ENCODE peak calls at places on chromosomes 13 and 19, in seven cellular contexts. O, Z, D, A, C, B and R are unnamed samples.

GRCh38 chr13:40220299-40220935 is 446.0 kb downstream of the FOXO1 start:
- DNase-seq in O (no peak), Z (no peak), D (no peak), A (no peak), C (no peak), B (no peak), R (no peak)

GRCh38 chr13:106318941-106319411 is 216.5 kb downstream of the EFNB2 start:
- DNase-seq in O (peak; percentile 62), Z (no peak), D (no peak), A (no peak), C (no peak), B (no peak), R (no peak)

GRCh38 chr13:85093808-85094207 is 705.4 kb downstream of the SLITRK6 start:
- DNase-seq in O (peak; percentile 7), Z (peak; percentile 14), D (no peak), A (no peak), C (no peak), B (no peak), R (no peak)

GRCh38 chr19:50205681-50206138 is 2.3 kb downstream of the MYH14 start:
- DNase-seq in O (no peak), Z (no peak), D (no peak), A (no peak), C (no peak), B (no peak), R (peak; percentile 36)

GRCh38 chr13:44591316-44591715 is 15.2 kb upstream of the TSC22D1 start:
- DNase-seq in O (no peak), Z (no peak), D (no peak), A (peak; percentile 18), C (no peak), B (no peak), R (peak; percentile 74)

GRCh38 chr19:42961119-42961518 is 24.1 kb upstream of the PSG7 start:
- DNase-seq in O (no peak), Z (no peak), D (no peak), A (no peak), C (no peak), B (no peak), R (no peak)

GRCh38 chr13:34647379-34647778 is 294.7 kb upstream of the NBEA start:
- DNase-seq in O (no peak), Z (no peak), D (no peak), A (no peak), C (no peak), B (no peak), R (no peak)

GRCh38 chr13:32632343-32632910 is 46.2 kb downstream of the PDS5B start:
- DNase-seq in O (no peak), Z (no peak), D (no peak), A (no peak), C (no peak), B (no peak), R (no peak)

GRCh38 chr13:47672982-47673670 is 327.9 kb downstream of the SUCLA2 start:
- DNase-seq in O (no peak), Z (no peak), D (no peak), A (no peak), C (no peak), B (no peak), R (no peak)

GRCh38 chr13:80132741-80133601 is 208.0 kb downstream of the SPRY2 start:
- DNase-seq in O (no peak), Z (peak; percentile 89), D (no peak), A (no peak), C (no peak), B (peak; percentile 0), R (no peak)

GRCh38 chr13:64293923-64294322 is 2878.3 kb upstream of the PCDH20 start:
- DNase-seq in O (no peak), Z (no peak), D (no peak), A (no peak), C (no peak), B (no peak), R (no peak)

GRCh38 chr13:98474761-98475160 is 102.1 kb downstream of the STK24 start:
- DNase-seq in O (no peak), Z (no peak), D (no peak), A (no peak), C (no peak), B (no peak), R (no peak)

GRCh38 chr13:44312898-44313551 is 60.6 kb upstream of the SERP2 start:
- DNase-seq in O (peak; percentile 88), Z (no peak), D (no peak), A (no peak), C (no peak), B (peak; percentile 14), R (no peak)

GRCh38 chr19:40740747-40741146 is 9.5 kb downstream of the ACTMAP start:
- DNase-seq in O (no peak), Z (no peak), D (no peak), A (no peak), C (no peak), B (no peak), R (no peak)

GRCh38 chr19:46133101-46133627 is 8.7 kb upstream of the IGFL3 start:
- DNase-seq in O (peak; percentile 73), Z (peak; percentile 34), D (peak; percentile 53), A (no peak), C (peak; percentile 24), B (peak; percentile 78), R (peak; percentile 58)

GRCh38 chr19:53463263-53463662 is 4.3 kb upstream of the ZNF813 start:
- DNase-seq in O (no peak), Z (no peak), D (peak; percentile 80), A (peak; percentile 63), C (no peak), B (no peak), R (peak; percentile 95)

GRCh38 chr13:39452834-39453233 is 150.2 kb downstream of the LHFPL6 start:
- DNase-seq in O (no peak), Z (no peak), D (no peak), A (no peak), C (no peak), B (no peak), R (no peak)

GRCh38 chr13:73368608-73369007 is 309.8 kb downstream of the KLF5 start:
- DNase-seq in O (no peak), Z (no peak), D (no peak), A (no peak), C (no peak), B (no peak), R (no peak)

GRCh38 chr13:88908896-88909535 is 1237.8 kb downstream of the SLITRK5 start:
- DNase-seq in O (no peak), Z (no peak), D (no peak), A (no peak), C (no peak), B (no peak), R (no peak)

GRCh38 chr19:40360020-40360686 is 11.7 kb downstream of the PLD3 start:
- DNase-seq in O (no peak), Z (no peak), D (no peak), A (no peak), C (no peak), B (no peak), R (no peak)

GRCh38 chr13:61294467-61295186 is 121.0 kb downstream of the PCDH20 start:
- DNase-seq in O (no peak), Z (no peak), D (no peak), A (no peak), C (no peak), B (no peak), R (no peak)
- TF ChIP-seq SP1 in O (no peak), Z (no peak), D (no peak), A (no peak), C (no peak), B (no peak), R (no peak)

DNA sequence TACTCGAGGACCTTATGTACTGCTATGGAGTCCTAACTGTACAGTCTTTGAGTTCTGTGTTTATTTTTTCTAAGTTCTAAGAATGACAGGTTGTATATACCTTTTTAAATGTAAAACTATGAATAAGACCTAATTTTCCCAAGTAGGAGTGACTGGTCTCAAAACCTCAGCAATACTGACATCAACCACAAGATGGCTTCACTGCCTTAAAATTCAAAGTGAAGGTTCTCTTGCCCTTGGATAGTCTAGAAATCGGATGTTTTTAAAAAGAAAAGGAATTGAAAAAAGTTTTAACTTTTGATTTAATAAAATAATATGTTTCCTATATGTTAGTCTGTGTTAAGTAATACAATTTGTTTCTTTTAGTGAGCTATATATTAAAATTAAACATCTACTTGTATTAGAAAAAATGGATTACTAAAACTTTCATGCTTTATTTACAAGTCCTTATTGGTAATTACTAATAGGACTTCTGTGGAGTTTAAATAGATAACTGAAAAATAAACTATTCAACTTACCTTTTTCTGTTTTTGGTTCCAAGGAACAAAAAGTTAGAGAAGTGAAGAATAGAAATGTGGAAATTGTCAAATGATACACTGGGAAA is 52.0 kb downstream of the TDRD3 start:
- DNase-seq in O (peak; percentile 28), Z (peak; percentile 30), D (no peak), A (peak; percentile 34), C (no peak), B (peak; percentile 31), R (no peak)
- TF ChIP-seq SP1 in O (no peak), Z (no peak), D (no peak), A (no peak), C (no peak), B (no peak), R (no peak)

DNA sequence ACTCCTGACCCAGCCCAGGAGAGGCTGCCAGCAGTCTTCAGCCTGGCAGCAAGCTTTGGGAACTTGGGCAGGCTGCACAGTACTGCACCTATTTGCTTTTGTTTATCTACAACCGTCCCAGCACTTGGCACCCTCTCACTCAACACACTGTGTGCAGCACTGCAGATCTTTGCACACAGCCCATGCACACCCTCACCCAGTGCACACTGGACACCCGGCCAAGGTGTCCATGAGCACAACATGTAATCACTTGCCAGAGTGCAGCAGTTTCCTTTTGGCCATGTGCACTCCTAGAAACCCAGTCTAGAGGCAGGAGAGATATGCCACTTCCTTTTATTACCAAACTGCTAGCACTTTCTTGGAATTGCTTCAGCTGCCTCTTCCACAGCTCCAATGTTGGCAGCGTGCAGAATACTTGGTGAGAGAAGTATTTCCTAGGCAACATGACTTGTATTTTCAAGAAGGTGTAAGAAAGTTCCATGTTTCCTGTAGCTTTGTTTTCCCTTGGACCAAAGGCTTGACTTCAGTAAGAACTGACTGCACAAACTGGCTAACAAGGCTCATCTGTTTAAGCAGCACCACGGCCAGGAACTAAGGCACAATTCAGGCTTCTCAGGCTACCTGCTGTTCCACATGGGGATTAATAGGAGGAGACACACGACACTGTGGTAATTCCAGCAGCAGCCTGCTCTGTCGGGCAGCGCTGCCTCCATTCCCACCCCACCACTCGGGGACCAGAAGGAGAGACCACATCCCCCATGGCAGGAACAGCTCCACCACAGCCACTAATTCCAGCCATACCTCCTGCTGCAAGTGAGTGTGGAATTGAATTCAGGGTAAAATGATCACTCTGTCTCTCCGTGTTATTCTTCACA is 15.3 kb downstream of the ATP7B start:
- DNase-seq in O (no peak), Z (peak; percentile 53), D (no peak), A (peak; percentile 33), C (no peak), B (no peak), R (no peak)
- TF ChIP-seq SP1 in O (no peak), Z (no peak), D (no peak), A (no peak), C (no peak), B (no peak), R (no peak)

DNA sequence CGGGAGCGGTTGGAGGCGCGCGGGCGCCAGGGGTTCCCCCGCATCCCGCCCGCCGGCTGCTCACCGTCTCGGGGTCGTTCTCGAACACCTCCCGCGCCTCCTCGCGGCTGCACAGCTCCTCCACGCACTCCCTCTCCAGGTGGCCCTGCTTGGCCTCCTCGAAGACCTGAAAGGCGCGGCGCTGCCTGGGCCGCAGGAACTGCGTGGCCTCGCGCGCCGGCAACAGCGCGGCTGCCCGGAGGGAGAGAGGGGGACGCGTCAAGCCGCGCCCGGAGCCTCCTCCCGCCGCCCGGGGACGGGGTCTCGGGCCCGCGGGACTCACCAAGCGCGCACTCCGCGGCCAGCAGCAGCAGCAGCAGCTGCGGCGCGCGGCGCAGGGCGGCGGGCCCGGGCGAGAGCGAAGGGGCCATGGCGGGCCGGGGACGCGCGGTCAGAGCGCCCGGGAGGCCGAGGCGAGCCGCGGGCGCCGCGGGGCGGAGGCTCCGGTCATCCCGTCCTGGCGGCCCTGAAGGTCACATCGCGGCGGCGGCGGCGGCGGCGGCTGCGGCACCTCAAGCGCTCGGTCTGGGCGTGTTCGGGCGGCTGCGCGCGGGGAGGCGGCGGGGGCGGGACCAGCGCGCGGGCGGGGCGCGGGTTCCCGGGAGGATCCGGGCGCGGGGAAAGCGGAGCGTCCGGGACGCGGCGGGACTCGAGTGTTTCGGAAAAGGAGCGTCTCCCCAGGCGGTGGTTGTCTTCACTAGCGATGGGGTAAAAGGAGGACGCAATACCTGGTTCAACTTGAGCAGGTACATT is at the start of gene GAS6:
- DNase-seq in O (no peak), Z (peak; percentile 22), D (no peak), A (peak; percentile 65), C (no peak), B (no peak), R (peak; percentile 57)
- TF ChIP-seq SP1 in O (no peak), Z (no peak), D (no peak), A (no peak), C (no peak), B (no peak), R (peak; percentile 63)